ENCODE peak calls at places on chromosomes 6 and 20, in eight cellular contexts. I is B cell; Z is NCI-H1092; U is T-helper 2 cell; B is SW480; O is DMS153; K is stimulated activated CD8-positive, alpha-beta memory T cell treated with anti-CD3 and anti-CD28 coated beads, Interleukin-7, amount 100 ng/mL, for 24 hours; Q is NCI-H82. S is an unnamed sample.

GRCh38 chr6:16872543-16873230 is 111.4 kb upstream of the ATXN1 start:
- DNase-seq in I (no peak), Z (no peak), U (no peak), B (no peak), O (no peak), K (no peak), Q (peak), S (no peak)

GRCh38 chr6:52555531-52556228 is 21.2 kb downstream of the TRAM2 start:
- DNase-seq in I (no peak), Z (no peak), U (no peak), B (no peak), O (no peak), K (no peak), Q (no peak), S (no peak)

GRCh38 chr6:128327890-128328289 is 192.5 kb downstream of the PTPRK start:
- DNase-seq in I (peak), Z (no peak), U (peak), B (no peak), O (no peak), K (no peak), Q (peak), S (peak)

GRCh38 chr6:42727084-42727601 is 4.7 kb upstream of the PRPH2 start:
- DNase-seq in I (no peak), Z (no peak), U (no peak), B (no peak), O (peak), K (no peak), Q (no peak), S (no peak)

GRCh38 chr6:155795173-155795796 is 339.6 kb upstream of the NOX3 start:
- DNase-seq in I (no peak), Z (no peak), U (no peak), B (no peak), O (no peak), K (no peak), Q (no peak), S (peak)

GRCh38 chr6:130912451-130912850 is 85.2 kb downstream of the SMLR1 start:
- DNase-seq in I (no peak), Z (no peak), U (no peak), B (no peak), O (no peak), K (no peak), Q (no peak), S (no peak)

GRCh38 chr20:31695849-31696804 is 26.5 kb downstream of the BCL2L1 start:
- DNase-seq in I (no peak), Z (no peak), U (no peak), B (peak), O (no peak), K (no peak), Q (no peak), S (peak)

GRCh38 chr20:6857929-6858328 is 90.4 kb downstream of the BMP2 start:
- DNase-seq in I (no peak), Z (no peak), U (no peak), B (no peak), O (no peak), K (no peak), Q (no peak), S (no peak)

GRCh38 chr6:41428995-41429417 is 93.6 kb downstream of the NCR2 start:
- DNase-seq in I (no peak), Z (no peak), U (no peak), B (peak), O (peak), K (no peak), Q (no peak), S (peak)

GRCh38 chr20:52993091-52993490 is 20.9 kb downstream of the TSHZ2 start:
- DNase-seq in I (no peak), Z (no peak), U (no peak), B (no peak), O (no peak), K (no peak), Q (no peak), S (no peak)

GRCh38 chr20:57678340-57678739 is 31.5 kb downstream of the PMEPA1 start:
- DNase-seq in I (no peak), Z (no peak), U (no peak), B (no peak), O (no peak), K (no peak), Q (peak), S (no peak)

GRCh38 chr20:35276408-35276807 is 1.5 kb downstream of the MMP24OS start:
- DNase-seq in I (no peak), Z (no peak), U (no peak), B (no peak), O (no peak), K (no peak), Q (no peak), S (no peak)

S was measured in fibroblast of the aortic adventitia.